ENCODE peak calls at places on chromosome 20, in seven cellular contexts. H is AG09319, O is endodermal cell, N is mammary epithelial cell, D is neural crest cell, X is tibial nerve, T is Caco-2. K is an unnamed sample.
A peak's percentile ranks its signal among the peaks of the same experiment; 100 is the strongest.

GRCh38 chr20:15205023-15205422 is 867.6 kb upstream of the FLRT3 start:
- DNase-seq in H (no peak), O (no peak), N (no peak), D (no peak), X (no peak), T (no peak), K (no peak)

GRCh38 chr20:14882846-14883245 is 545.4 kb upstream of the FLRT3 start:
- DNase-seq in H (no peak), O (no peak), N (peak; percentile 84), D (no peak), X (no peak), T (no peak), K (no peak)

GRCh38 chr20:52889225-52889624 is 82.9 kb upstream of the TSHZ2 start:
- DNase-seq in H (no peak), O (no peak), N (peak; percentile 89), D (no peak), X (no peak), T (peak; percentile 41), K (no peak)

GRCh38 chr20:25047766-25048165 is 10.2 kb downstream of the ACSS1 start:
- DNase-seq in H (no peak), O (no peak), N (no peak), D (no peak), X (no peak), T (no peak), K (no peak)

GRCh38 chr20:1130849-1131248 is 12.4 kb downstream of the PSMF1 start:
- DNase-seq in H (no peak), O (no peak), N (no peak), D (no peak), X (no peak), T (no peak), K (no peak)

GRCh38 chr20:22404609-22405170 is 179.7 kb downstream of the FOXA2 start:
- DNase-seq in H (no peak), O (no peak), N (no peak), D (no peak), X (no peak), T (no peak), K (no peak)

GRCh38 chr20:11676618-11677289 is 240.9 kb upstream of the BTBD3 start:
- DNase-seq in H (peak; percentile 23), O (peak; percentile 88), N (peak; percentile 27), D (peak; percentile 75), X (no peak), T (peak; percentile 84), K (no peak)

GRCh38 chr20:43691928-43692524 is 25.1 kb downstream of the MYBL2 start:
- DNase-seq in H (no peak), O (peak; percentile 89), N (peak; percentile 27), D (peak; percentile 58), X (peak; percentile 37), T (peak; percentile 88), K (peak; percentile 57)

GRCh38 chr20:17466641-17467040 is 64.5 kb downstream of the BFSP1 start:
- DNase-seq in H (no peak), O (no peak), N (peak; percentile 40), D (no peak), X (no peak), T (no peak), K (no peak)

GRCh38 chr20:40160151-40160550 is 528.9 kb downstream of the MAFB start:
- DNase-seq in H (peak; percentile 10), O (peak; percentile 85), N (peak; percentile 41), D (peak; percentile 43), X (peak; percentile 51), T (peak; percentile 84), K (no peak)

DNA sequence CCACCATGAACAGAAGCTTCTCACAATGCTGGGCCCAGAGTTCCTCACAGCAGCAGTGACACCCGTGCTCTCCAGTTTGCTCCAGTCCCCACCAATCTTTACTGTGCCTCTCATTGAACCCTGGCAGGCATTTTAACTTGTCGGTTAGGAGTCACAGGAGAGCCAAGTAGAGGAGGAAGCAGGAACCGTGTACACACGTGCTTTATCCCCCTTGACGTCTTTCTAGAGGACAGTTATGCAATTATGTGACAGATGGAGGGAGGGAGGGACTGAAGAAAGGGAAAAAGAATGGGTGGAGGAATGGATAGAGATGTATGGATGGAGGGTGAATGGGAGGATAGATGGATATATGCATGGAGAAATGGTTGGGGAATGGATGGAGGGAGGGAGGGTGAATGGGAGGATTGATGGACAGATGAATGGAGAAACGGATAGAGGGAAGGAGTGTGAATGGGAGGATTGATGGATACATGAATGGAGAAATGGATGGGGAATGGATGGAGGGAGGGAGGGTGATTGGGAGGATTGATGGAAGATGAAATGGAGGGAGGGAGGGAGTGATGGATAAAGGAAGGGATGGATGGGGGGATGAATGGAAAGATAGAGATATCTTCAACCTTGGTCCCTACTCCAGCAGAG is 26.0 kb downstream of the RBM38 start:
- DNase-seq in H (no peak), O (no peak), N (no peak), D (no peak), X (no peak), T (no peak), K (no peak)
- TF ChIP-seq CTCF in H (no peak), O (no peak), N (no peak), D (no peak), X (no peak), T (no peak), K (no peak)

GRCh38 chr20:6630494-6630893 is 137.0 kb upstream of the BMP2 start:
- DNase-seq in H (no peak), O (no peak), N (no peak), D (no peak), X (no peak), T (no peak), K (no peak)

GRCh38 chr20:6629564-6629963 is 137.9 kb upstream of the BMP2 start:
- DNase-seq in H (no peak), O (no peak), N (no peak), D (no peak), X (no peak), T (no peak), K (no peak)

GRCh38 chr20:6623989-6624388 is 143.5 kb upstream of the BMP2 start:
- DNase-seq in H (no peak), O (peak; percentile 79), N (no peak), D (no peak), X (no peak), T (peak; percentile 65), K (no peak)

GRCh38 chr20:6622041-6622440 is 145.4 kb upstream of the BMP2 start:
- DNase-seq in H (no peak), O (no peak), N (no peak), D (no peak), X (no peak), T (no peak), K (no peak)

DNA sequence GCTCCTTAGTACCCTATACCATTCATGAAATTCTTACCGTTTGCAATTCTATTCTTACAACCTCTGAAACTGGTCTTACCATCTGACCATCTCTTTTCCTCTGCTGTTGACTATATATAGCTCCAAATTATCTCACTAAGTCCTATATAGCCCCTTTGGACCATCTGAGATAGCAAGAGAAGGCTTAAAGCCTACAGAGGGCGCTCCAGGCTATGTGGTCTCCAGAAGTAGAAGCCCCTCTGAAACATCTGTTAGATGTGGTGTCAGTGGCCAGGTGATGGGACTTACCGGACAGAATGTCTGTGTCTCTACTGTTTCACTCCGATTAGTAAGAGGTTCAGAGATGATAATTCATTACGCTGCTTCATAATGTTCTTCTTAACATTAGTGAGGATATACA is 140.7 kb upstream of the BMP2 start:
- DNase-seq in H (no peak), O (peak; percentile 77), N (no peak), D (no peak), X (no peak), T (no peak), K (no peak)
- TF ChIP-seq CTCF in H (no peak), O (peak; percentile 80), N (no peak), D (no peak), X (no peak), T (no peak), K (no peak)

GRCh38 chr20:21129861-21130260 is 4.0 kb downstream of the KIZ start:
- DNase-seq in H (no peak), O (no peak), N (no peak), D (no peak), X (no peak), T (no peak), K (no peak)

GRCh38 chr20:21124190-21124589 is 1.7 kb upstream of the KIZ start:
- DNase-seq in H (no peak), O (no peak), N (no peak), D (no peak), X (no peak), T (no peak), K (no peak)

GRCh38 chr20:21125849-21126840 is at the start of gene KIZ:
- DNase-seq in H (peak; percentile 89), O (peak; percentile 99), N (peak; percentile 93), D (peak; percentile 99), X (peak; percentile 90), T (peak; percentile 100), K (no peak)

GRCh38 chr20:21127201-21127981 is 1.5 kb downstream of the KIZ start:
- DNase-seq in H (no peak), O (no peak), N (no peak), D (no peak), X (no peak), T (no peak), K (no peak)

DNA sequence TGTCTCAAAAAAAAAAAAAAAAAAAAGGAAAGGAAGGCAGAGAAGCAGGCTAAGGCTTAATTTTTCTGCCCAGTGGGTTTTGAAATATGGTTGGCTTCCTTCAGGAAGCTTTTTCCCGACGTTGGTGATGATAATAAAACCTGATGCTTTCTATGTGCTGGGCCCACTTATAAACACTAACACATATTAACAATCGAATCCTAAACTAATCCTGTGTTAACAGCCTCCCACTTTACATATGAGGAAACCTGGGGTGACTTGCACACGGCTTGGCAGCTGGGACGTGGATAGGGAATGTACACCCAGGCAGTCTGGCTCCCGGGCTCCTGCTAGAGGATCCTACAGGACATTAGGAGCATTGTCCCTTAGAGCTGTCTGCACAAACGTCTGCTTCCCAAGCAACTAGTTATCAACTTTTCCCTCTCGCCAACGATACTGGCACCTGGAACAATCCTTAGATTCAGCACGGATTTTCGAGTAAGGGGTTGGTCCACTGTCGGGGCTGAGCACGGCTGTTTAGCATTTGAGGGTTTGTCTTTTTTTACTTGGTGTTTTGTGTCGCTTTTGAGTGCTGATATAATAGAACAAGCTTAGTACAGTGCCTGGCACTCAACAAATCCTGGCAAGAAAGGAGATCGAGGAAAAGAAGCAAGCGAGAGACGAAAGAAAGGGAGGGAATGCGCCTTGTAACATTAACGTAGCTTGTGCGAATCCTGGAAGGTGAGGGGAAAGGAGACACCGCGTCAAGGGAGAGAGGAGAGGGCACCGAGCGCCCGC is 622 bp upstream of the KIZ start:
- DNase-seq in H (no peak), O (no peak), N (peak; percentile 46), D (peak; percentile 26), X (no peak), T (peak; percentile 73), K (no peak)
- TF ChIP-seq CTCF in H (peak; percentile 2), O (peak; percentile 53), N (no peak), D (peak; percentile 31), X (no peak), T (peak; percentile 39), K (no peak)

DNA sequence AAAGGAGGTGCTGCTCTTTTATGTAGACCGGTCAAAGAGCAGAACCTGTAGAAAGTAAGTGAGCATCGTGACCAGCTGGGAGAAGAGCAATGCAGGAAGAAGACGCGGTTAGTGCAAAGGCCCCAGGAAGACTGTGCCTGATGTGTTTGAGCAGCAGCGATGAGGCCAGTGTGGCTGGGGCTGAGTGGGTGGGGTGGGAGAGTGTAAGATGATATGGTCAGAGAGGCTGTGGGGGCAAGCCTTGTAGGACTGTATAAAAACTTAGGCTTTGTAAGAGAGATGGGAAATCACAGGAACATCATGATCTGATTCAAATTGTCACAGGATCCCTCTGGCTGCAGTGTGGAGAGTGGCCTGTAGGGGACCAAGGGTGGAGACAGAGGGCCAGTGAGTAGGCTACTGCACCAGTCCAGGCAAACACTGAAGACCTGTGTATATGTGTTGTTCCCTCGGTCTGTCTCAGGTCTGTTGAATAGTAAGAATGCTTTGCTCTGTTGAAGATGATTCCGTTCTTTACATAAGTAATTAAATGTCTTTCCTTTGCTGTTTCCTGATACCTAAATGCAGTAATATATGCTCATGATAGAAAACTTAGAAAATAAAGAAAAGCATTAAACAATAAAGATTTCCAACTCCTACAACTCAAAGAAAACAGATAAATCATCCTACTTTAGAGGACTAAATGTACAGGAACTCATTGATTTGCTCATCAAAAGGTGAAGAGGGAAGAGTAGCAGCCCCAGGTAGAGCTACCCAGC is 23.6 kb upstream of the WFDC2 start:
- DNase-seq in H (no peak), O (peak; percentile 90), N (peak; percentile 20), D (peak; percentile 66), X (no peak), T (peak; percentile 80), K (no peak)
- TF ChIP-seq CTCF in H (peak; percentile 42), O (peak; percentile 87), N (peak; percentile 68), D (peak; percentile 74), X (no peak), T (peak; percentile 80), K (peak; percentile 14)